ENCODE peak calls at places on chromosome 5, in eight cellular contexts. S, Q, O, K, G, W, L and E are unnamed samples.

GRCh38 chr5:18314192-18314778 is 680.0 kb downstream of the TAF11L14 start:
- DNase-seq in S (peak; percentile 37), Q (peak; percentile 8), O (no peak), K (no peak), G (peak; percentile 33), W (peak; percentile 0), L (no peak), E (no peak)

GRCh38 chr5:78699565-78700143 is 51.1 kb upstream of the LHFPL2 start:
- DNase-seq in S (peak; percentile 31), Q (peak; percentile 50), O (no peak), K (no peak), G (peak; percentile 87), W (no peak), L (no peak), E (no peak)

GRCh38 chr5:32165597-32165996 is 8.5 kb downstream of the GOLPH3 start:
- DNase-seq in S (no peak), Q (no peak), O (no peak), K (no peak), G (no peak), W (no peak), L (no peak), E (no peak)

GRCh38 chr5:181063514-181063913 is 23.4 kb downstream of the BTNL9 start:
- DNase-seq in S (no peak), Q (no peak), O (no peak), K (no peak), G (no peak), W (no peak), L (no peak), E (no peak)

GRCh38 chr5:171596391-171596878 is 177.0 kb downstream of the FGF18 start:
- DNase-seq in S (peak; percentile 31), Q (peak; percentile 91), O (no peak), K (no peak), G (peak; percentile 89), W (no peak), L (no peak), E (no peak)

GRCh38 chr5:149143470-149143869 is 2.2 kb downstream of the ABLIM3 start:
- DNase-seq in S (peak; percentile 70), Q (no peak), O (no peak), K (no peak), G (peak; percentile 31), W (no peak), L (no peak), E (no peak)

GRCh38 chr5:134547579-134547978 is 22.1 kb downstream of the JADE2 start:
- DNase-seq in S (peak; percentile 88), Q (no peak), O (no peak), K (no peak), G (peak; percentile 73), W (no peak), L (no peak), E (no peak)

GRCh38 chr5:147968855-147969254 is 62.5 kb upstream of the C5orf46 start:
- DNase-seq in S (no peak), Q (no peak), O (no peak), K (no peak), G (no peak), W (no peak), L (no peak), E (no peak)

GRCh38 chr5:112551437-112552018 is 132.5 kb upstream of the EPB41L4A start:
- DNase-seq in S (peak; percentile 70), Q (peak; percentile 62), O (peak; percentile 22), K (no peak), G (peak; percentile 56), W (peak; percentile 54), L (no peak), E (peak; percentile 28)

GRCh38 chr5:149317281-149318048 is 27.8 kb upstream of the GRPEL2 start:
- DNase-seq in S (peak; percentile 83), Q (peak; percentile 52), O (peak; percentile 32), K (no peak), G (peak; percentile 22), W (peak; percentile 59), L (no peak), E (peak; percentile 25)

GRCh38 chr5:37830348-37830747 is 9.5 kb downstream of the GDNF start:
- DNase-seq in S (no peak), Q (no peak), O (no peak), K (no peak), G (no peak), W (no peak), L (no peak), E (no peak)

GRCh38 chr5:15575566-15576195 is 75.7 kb downstream of the FBXL7 start:
- DNase-seq in S (no peak), Q (no peak), O (no peak), K (no peak), G (no peak), W (no peak), L (no peak), E (no peak)